ENCODE peak calls at places on chromosomes 16 and 17, in five cellular contexts. E is naive thymus-derived CD4-positive, alpha-beta T cell; R is Peyer's patch; V is IMR-90; Q is transverse colon. S is an unnamed sample.
A peak's percentile ranks its signal among the peaks of the same experiment; 100 is the strongest.

GRCh38 chr16:85210423-85211169 is 98.3 kb upstream of the CIBAR2 start:
- DNase-seq in E (no peak), R (no peak), V (peak; percentile 92), Q (no peak), S (no peak)

GRCh38 chr17:38544839-38545209 is 60.9 kb downstream of the SRCIN1 start:
- DNase-seq in E (no peak), R (no peak), V (no peak), Q (no peak), S (no peak)

GRCh38 chr17:7222093-7222971 is 2.6 kb downstream of the ACADVL start:
- DNase-seq in E (no peak), R (no peak), V (no peak), Q (no peak), S (no peak)

GRCh38 chr17:77501101-77501566 is 360.4 kb downstream of the SEC14L1 start:
- DNase-seq in E (no peak), R (peak; percentile 45), V (no peak), Q (peak; percentile 6), S (no peak)

GRCh38 chr16:31537362-31537921 is 9.7 kb downstream of the AHSP start:
- DNase-seq in E (no peak), R (no peak), V (no peak), Q (no peak), S (no peak)

GRCh38 chr16:70778901-70779309 is 22.1 kb downstream of the VAC14 start:
- DNase-seq in E (no peak), R (peak; percentile 62), V (peak; percentile 92), Q (peak; percentile 38), S (no peak)

GRCh38 chr17:69478916-69479315 is 64.4 kb downstream of the MAP2K6 start:
- DNase-seq in E (no peak), R (no peak), V (no peak), Q (no peak), S (no peak)

GRCh38 chr17:49494937-49495841 is at the start of gene NGFR:
- DNase-seq in E (peak; percentile 39), R (peak; percentile 66), V (peak; percentile 13), Q (peak; percentile 33), S (no peak)

GRCh38 chr16:12504312-12504711 is 299.4 kb downstream of the CPPED1 start:
- DNase-seq in E (no peak), R (no peak), V (peak; percentile 59), Q (no peak), S (no peak)

GRCh38 chr16:10514369-10515055 is 65.9 kb downstream of the EMP2 start:
- DNase-seq in E (peak; percentile 48), R (peak; percentile 68), V (peak; percentile 70), Q (peak; percentile 37), S (peak; percentile 84)

GRCh38 chr17:6666077-6666521 is 14.5 kb downstream of the C17orf100 start:
- DNase-seq in E (no peak), R (peak; percentile 80), V (peak; percentile 79), Q (peak; percentile 66), S (peak; percentile 83)

GRCh38 chr17:76491271-76492184 is 9.7 kb downstream of the RHBDF2 start:
- DNase-seq in E (no peak), R (no peak), V (no peak), Q (peak; percentile 32), S (no peak)

GRCh38 chr17:14320734-14321475 is 20.0 kb downstream of the HS3ST3B1 start:
- DNase-seq in E (no peak), R (no peak), V (no peak), Q (no peak), S (no peak)

GRCh38 chr17:38609280-38610031 is 3.7 kb upstream of the SRCIN1 start:
- DNase-seq in E (no peak), R (no peak), V (no peak), Q (no peak), S (no peak)

GRCh38 chr16:88566158-88566557 is 4.0 kb upstream of the ZC3H18 start:
- DNase-seq in E (no peak), R (no peak), V (peak; percentile 75), Q (no peak), S (no peak)

GRCh38 chr17:33261911-33262665 is 31.0 kb downstream of the ASIC2 start:
- DNase-seq in E (no peak), R (no peak), V (no peak), Q (no peak), S (no peak)

GRCh38 chr16:86492961-86493639 is 17.2 kb upstream of the FOXF1 start:
- DNase-seq in E (no peak), R (no peak), V (no peak), Q (no peak), S (no peak)

GRCh38 chr16:22979038-22979437 is 165.1 kb downstream of the HS3ST2 start:
- DNase-seq in E (no peak), R (no peak), V (no peak), Q (no peak), S (no peak)

GRCh38 chr16:70396209-70396904 is 42.5 kb downstream of the ST3GAL2 start:
- DNase-seq in E (no peak), R (peak; percentile 75), V (peak; percentile 42), Q (no peak), S (no peak)

GRCh38 chr17:7043544-7044268 is at the start of gene SLC16A11:
- DNase-seq in E (peak; percentile 51), R (peak; percentile 83), V (peak; percentile 21), Q (peak; percentile 58), S (no peak)

DNA sequence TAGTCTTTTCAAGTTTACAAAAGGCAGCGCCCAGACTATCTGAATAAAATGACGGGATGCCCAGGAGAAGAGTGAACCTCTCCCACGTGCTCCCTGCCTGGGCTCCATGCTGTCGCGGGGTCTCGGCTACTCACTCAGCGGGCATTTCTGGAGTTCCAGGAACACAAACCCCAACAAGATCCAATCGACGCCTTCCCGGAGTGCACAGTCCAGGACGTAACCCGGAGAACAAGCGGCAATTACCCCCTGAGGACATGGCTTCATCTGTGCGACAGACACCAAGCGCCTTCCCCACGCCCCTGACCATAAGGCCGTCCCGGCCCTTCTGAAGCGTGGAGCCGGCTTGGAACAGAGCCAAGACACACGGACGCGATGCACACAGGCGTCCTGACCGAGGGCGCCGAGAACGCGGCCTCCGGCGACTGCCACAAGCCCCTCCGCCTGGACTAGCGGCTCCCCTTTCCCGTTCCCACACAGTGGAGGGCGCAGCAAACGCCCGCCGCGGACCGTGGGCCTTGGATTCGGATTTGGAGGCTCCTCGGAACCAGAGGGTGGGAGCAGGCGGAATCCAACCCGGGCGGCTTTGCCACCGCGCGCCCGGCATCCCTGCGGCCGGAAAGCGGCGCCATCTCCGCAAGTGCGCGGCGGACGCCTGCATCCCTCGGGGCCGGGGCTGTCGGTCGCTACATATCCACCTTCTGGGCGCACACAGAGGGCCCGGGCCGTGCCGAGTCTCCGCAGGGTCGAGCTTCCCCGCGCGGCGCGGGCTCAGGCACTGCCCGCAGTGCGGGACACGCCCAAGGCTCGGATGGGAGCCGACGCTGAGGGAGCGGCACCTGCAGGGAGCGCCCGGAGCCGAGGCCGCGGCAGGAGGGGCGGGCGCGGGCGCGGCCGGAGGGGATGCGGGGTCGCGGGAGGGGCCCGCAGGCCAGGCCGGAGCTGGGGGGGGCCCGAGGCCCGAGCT is 725 bp downstream of the ABCA3 start:
- DNase-seq in E (peak; percentile 53), R (peak; percentile 61), V (no peak), Q (peak; percentile 60), S (no peak)
- H3K27me3 ChIP-seq in E (no peaks in the 10 kb centered on the region), R (no peaks in the 10 kb centered on the region), V (peaks cover 42% of the 10 kb centered on the region), Q (peaks cover 47% of the 10 kb centered on the region), S (no peaks in the 10 kb centered on the region)

DNA sequence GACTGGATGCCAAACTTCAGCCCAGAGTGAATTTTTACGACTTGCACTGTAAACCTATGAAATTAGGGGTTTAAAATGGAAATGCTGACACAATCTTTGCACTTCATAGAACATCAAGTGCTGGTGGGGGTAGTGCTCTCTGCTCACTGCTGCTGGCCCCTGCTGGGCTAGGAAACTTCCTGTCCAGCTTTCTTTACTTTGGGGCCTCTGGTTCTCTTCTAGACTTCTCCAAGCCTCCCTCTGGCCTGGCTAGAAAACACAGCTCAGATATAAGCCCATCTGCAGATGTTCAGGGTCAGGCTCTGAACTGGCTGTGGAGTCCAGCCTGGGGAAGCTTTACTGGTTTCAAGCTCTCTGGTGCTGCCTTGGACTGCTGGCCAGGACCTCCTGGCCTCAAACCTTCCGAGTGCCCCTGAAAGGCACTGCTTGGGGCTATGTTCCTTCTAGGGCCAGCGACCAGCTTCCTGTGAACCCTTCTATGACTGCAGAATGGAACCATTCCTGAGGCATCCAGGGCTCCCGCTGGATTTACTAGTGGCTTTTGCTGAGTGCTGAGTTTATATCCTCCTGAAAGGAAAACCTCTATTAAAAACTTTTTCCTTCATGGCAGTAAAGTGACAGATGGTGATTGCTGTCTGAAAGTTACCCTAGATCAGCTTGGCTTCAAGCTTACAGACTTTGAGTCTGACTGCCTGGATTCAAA is 59.4 kb downstream of the TBX4 start:
- DNase-seq in E (no peak), R (no peak), V (no peak), Q (no peak), S (no peak)
- H3K4me3 ChIP-seq in E (no peak overlapping the region), R (no peak overlapping the region), V (no peak overlapping the region), Q (no peak overlapping the region), S (no peak overlapping the region)

GRCh38 chr17:63986842-63987615 is 11.1 kb upstream of the PRR29 start:
- DNase-seq in E (no peak), R (no peak), V (no peak), Q (no peak), S (no peak)
- H3K4me1 ChIP-seq in E (peaks cover 12% of the 10 kb centered on the region), R (peaks cover 7% of the 10 kb centered on the region), V (peaks cover 8% of the 10 kb centered on the region), Q (peaks cover 12% of the 10 kb centered on the region), S (peaks cover 37% of the 10 kb centered on the region)

DNA sequence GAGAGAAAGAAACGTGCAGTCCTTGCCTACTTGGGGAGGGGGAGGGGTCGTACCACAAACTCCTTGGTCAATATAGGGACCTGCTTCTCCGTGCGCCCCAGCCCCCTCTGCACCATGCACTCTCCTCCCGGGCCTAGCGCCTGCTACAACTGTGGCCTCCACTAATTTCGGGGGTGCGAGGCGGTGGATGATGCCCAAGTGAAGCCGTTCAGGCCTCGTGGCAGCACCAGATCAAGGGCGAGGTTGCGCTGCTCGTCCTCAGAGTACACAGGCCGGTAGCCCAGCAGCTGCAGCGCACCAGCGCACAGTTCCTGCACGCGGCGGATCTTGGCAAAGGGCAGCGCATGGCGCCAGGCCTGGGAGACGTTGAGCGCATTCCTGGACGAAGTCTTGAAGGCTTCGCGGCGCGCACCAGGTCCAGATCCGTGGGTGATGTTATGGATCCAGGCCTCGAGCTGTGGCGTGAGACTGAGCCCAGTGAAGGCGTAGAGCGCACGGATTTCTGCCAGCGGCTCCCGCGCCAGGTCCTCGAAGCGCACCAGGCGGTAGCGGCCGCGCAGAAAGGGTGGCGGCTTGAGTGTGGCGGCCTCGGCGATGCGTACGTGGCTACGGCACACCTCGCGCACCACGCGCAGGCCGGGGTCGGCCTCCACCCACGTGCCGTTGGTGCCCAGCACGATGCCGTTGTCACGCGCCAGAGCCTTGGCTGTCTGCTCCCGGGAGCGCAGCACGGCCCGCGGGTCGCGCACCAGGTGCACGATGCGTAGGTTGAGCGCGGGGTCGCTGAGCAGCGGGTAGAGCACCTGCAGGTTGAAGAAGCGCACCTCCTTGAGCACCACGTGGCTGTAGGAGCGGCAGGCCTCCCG is 14.2 kb upstream of the TMEM170A start:
- DNase-seq in E (no peak), R (no peak), V (no peak), Q (no peak), S (no peak)
- H3K27me3 ChIP-seq in E (no peaks in the 10 kb centered on the region), R (no peaks in the 10 kb centered on the region), V (peaks cover 20% of the 10 kb centered on the region), Q (no peaks in the 10 kb centered on the region), S (no peaks in the 10 kb centered on the region)

DNA sequence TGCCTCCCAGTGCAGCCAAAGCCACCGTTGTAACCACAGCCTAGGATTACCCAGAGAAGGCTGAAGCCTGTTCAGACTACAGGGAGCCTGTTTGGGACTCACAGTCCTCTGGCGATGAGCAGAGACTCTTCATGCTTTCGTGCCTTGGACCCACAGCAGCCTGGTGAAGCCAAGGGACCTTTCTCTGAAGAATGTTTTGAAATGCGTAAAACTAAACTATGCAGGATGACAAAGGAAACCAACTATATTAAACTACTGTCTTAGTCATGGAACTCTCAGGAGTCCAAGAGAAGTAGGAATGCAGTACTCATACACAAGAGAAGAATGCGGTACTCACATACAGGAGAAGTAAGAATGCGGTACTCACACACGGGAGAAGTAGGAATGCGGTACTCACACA is 20.9 kb downstream of the ABR start:
- DNase-seq in E (no peak), R (no peak), V (peak; percentile 84), Q (no peak), S (no peak)
- H3K4me3 ChIP-seq in E (no peak overlapping the region), R (no peak overlapping the region), V (no peak overlapping the region), Q (no peak overlapping the region), S (no peak overlapping the region)

S was measured in ascending aorta.